ENCODE peak calls at places on chromosome 4, in six cellular contexts. One of them, this sample, is unnamed.

GRCh38 chr4:179097741-179098140 is 1655.5 kb upstream of the AGA start:
- DNase-seq in Caco-2: no peak
- DNase-seq in adrenal gland: peak; percentile 12
- DNase-seq in BE2C: no peak
- DNase-seq in cardiac muscle cell: peak; percentile 1
- DNase-seq in OCI-LY7: peak; percentile 5
- DNase-seq in this sample: peak; percentile 5

GRCh38 chr4:101414496-101414895 is 67.2 kb upstream of the PPP3CA start:
- DNase-seq in Caco-2: no peak
- DNase-seq in adrenal gland: no peak
- DNase-seq in BE2C: no peak
- DNase-seq in cardiac muscle cell: peak; percentile 11
- DNase-seq in OCI-LY7: no peak
- DNase-seq in this sample: no peak

GRCh38 chr4:36341936-36342335 is 60.5 kb downstream of the DTHD1 start:
- DNase-seq in Caco-2: no peak
- DNase-seq in adrenal gland: no peak
- DNase-seq in BE2C: no peak
- DNase-seq in cardiac muscle cell: no peak
- DNase-seq in OCI-LY7: no peak
- DNase-seq in this sample: no peak

GRCh38 chr4:26087108-26087507 is 173.1 kb downstream of the SMIM20 start:
- DNase-seq in Caco-2: no peak
- DNase-seq in adrenal gland: no peak
- DNase-seq in BE2C: no peak
- DNase-seq in cardiac muscle cell: no peak
- DNase-seq in OCI-LY7: no peak
- DNase-seq in this sample: no peak

GRCh38 chr4:127604949-127605709 is 27.6 kb upstream of the INTU start:
- DNase-seq in Caco-2: no peak
- DNase-seq in adrenal gland: no peak
- DNase-seq in BE2C: no peak
- DNase-seq in cardiac muscle cell: peak; percentile 57
- DNase-seq in OCI-LY7: peak; percentile 30
- DNase-seq in this sample: no peak

GRCh38 chr4:82043809-82044137 is 330.0 kb downstream of the HNRNPD start:
- DNase-seq in Caco-2: no peak
- DNase-seq in adrenal gland: no peak
- DNase-seq in BE2C: no peak
- DNase-seq in cardiac muscle cell: no peak
- DNase-seq in OCI-LY7: no peak
- DNase-seq in this sample: no peak

GRCh38 chr4:38873290-38873949 is 5.8 kb downstream of the FAM114A1 start:
- DNase-seq in Caco-2: no peak
- DNase-seq in adrenal gland: no peak
- DNase-seq in BE2C: no peak
- DNase-seq in cardiac muscle cell: no peak
- DNase-seq in OCI-LY7: peak; percentile 45
- DNase-seq in this sample: no peak

GRCh38 chr4:20544645-20545044 is 155.6 kb upstream of the PACRGL start:
- DNase-seq in Caco-2: no peak
- DNase-seq in adrenal gland: no peak
- DNase-seq in BE2C: no peak
- DNase-seq in cardiac muscle cell: peak; percentile 73
- DNase-seq in OCI-LY7: peak; percentile 17
- DNase-seq in this sample: no peak

GRCh38 chr4:127505203-127505602 is 127.6 kb upstream of the INTU start:
- DNase-seq in Caco-2: no peak
- DNase-seq in adrenal gland: peak; percentile 63
- DNase-seq in BE2C: peak; percentile 47
- DNase-seq in cardiac muscle cell: peak; percentile 92
- DNase-seq in OCI-LY7: no peak
- DNase-seq in this sample: peak; percentile 41

GRCh38 chr4:168451744-168452394 is 28.4 kb downstream of the DDX60L start:
- DNase-seq in Caco-2: no peak
- DNase-seq in adrenal gland: no peak
- DNase-seq in BE2C: no peak
- DNase-seq in cardiac muscle cell: peak; percentile 65
- DNase-seq in OCI-LY7: no peak
- DNase-seq in this sample: no peak

GRCh38 chr4:47561331-47561730 is 76.3 kb downstream of the ATP10D start:
- DNase-seq in Caco-2: no peak
- DNase-seq in adrenal gland: peak; percentile 3
- DNase-seq in BE2C: no peak
- DNase-seq in cardiac muscle cell: no peak
- DNase-seq in OCI-LY7: no peak
- DNase-seq in this sample: no peak

GRCh38 chr4:183635333-183635732 is 23.7 kb downstream of the RWDD4 start:
- DNase-seq in Caco-2: no peak
- DNase-seq in adrenal gland: no peak
- DNase-seq in BE2C: no peak
- DNase-seq in cardiac muscle cell: peak; percentile 44
- DNase-seq in OCI-LY7: no peak
- DNase-seq in this sample: no peak

GRCh38 chr4:75724066-75724866 is at the start of gene USO1:
- DNase-seq in Caco-2: peak; percentile 98
- DNase-seq in adrenal gland: peak; percentile 99
- DNase-seq in BE2C: peak; percentile 99
- DNase-seq in cardiac muscle cell: peak; percentile 100
- DNase-seq in OCI-LY7: peak; percentile 98
- DNase-seq in this sample: peak; percentile 99

GRCh38 chr4:120918788-120919187 is 3.7 kb downstream of the PRDM5 start:
- DNase-seq in Caco-2: no peak
- DNase-seq in adrenal gland: peak; percentile 30
- DNase-seq in BE2C: no peak
- DNase-seq in cardiac muscle cell: peak; percentile 33
- DNase-seq in OCI-LY7: no peak
- DNase-seq in this sample: peak; percentile 26

GRCh38 chr4:144656857-144657256 is 10.9 kb downstream of the HHIP start:
- DNase-seq in Caco-2: no peak
- DNase-seq in adrenal gland: no peak
- DNase-seq in BE2C: no peak
- DNase-seq in cardiac muscle cell: no peak
- DNase-seq in OCI-LY7: no peak
- DNase-seq in this sample: peak; percentile 15

GRCh38 chr4:144658015-144658567 is 12.1 kb downstream of the HHIP start:
- DNase-seq in Caco-2: no peak
- DNase-seq in adrenal gland: no peak
- DNase-seq in BE2C: no peak
- DNase-seq in cardiac muscle cell: no peak
- DNase-seq in OCI-LY7: no peak
- DNase-seq in this sample: no peak

GRCh38 chr4:144658908-144659307 is 13.0 kb downstream of the HHIP start:
- DNase-seq in Caco-2: no peak
- DNase-seq in adrenal gland: no peak
- DNase-seq in BE2C: no peak
- DNase-seq in cardiac muscle cell: no peak
- DNase-seq in OCI-LY7: no peak
- DNase-seq in this sample: no peak

GRCh38 chr4:144655491-144655890 is 9.5 kb downstream of the HHIP start:
- DNase-seq in Caco-2: no peak
- DNase-seq in adrenal gland: no peak
- DNase-seq in BE2C: no peak
- DNase-seq in cardiac muscle cell: no peak
- DNase-seq in OCI-LY7: no peak
- DNase-seq in this sample: no peak

GRCh38 chr4:144659493-144659892 is 13.5 kb downstream of the HHIP start:
- DNase-seq in Caco-2: no peak
- DNase-seq in adrenal gland: no peak
- DNase-seq in BE2C: no peak
- DNase-seq in cardiac muscle cell: no peak
- DNase-seq in OCI-LY7: no peak
- DNase-seq in this sample: no peak
- TF ChIP-seq CTCF in Caco-2: no peak
- TF ChIP-seq CTCF in adrenal gland: no peak
- TF ChIP-seq CTCF in BE2C: no peak
- TF ChIP-seq CTCF in cardiac muscle cell: no peak
- TF ChIP-seq CTCF in OCI-LY7: no peak
- TF ChIP-seq CTCF in this sample: no peak

GRCh38 chr4:4961936-4962335 is 57.3 kb downstream of the CYTL1 start:
- DNase-seq in Caco-2: no peak
- DNase-seq in adrenal gland: no peak
- DNase-seq in BE2C: no peak
- DNase-seq in cardiac muscle cell: no peak
- DNase-seq in OCI-LY7: no peak
- DNase-seq in this sample: no peak
- H3K9me3 ChIP-seq in Caco-2: peaks cover 15% of the 10 kb centered on the region
- H3K9me3 ChIP-seq in adrenal gland: peaks cover 6% of the 10 kb centered on the region
- H3K9me3 ChIP-seq in BE2C: no peaks in the 10 kb centered on the region
- H3K9me3 ChIP-seq in cardiac muscle cell: no peaks in the 10 kb centered on the region
- H3K9me3 ChIP-seq in OCI-LY7: peaks cover 22% of the 10 kb centered on the region
- H3K9me3 ChIP-seq in this sample: no peaks in the 10 kb centered on the region

GRCh38 chr4:917466-917865 is 14.7 kb downstream of the GAK start:
- DNase-seq in Caco-2: no peak
- DNase-seq in adrenal gland: no peak
- DNase-seq in BE2C: no peak
- DNase-seq in cardiac muscle cell: no peak
- DNase-seq in OCI-LY7: no peak
- DNase-seq in this sample: no peak

GRCh38 chr4:915595-915994 is 16.5 kb downstream of the GAK start:
- DNase-seq in Caco-2: no peak
- DNase-seq in adrenal gland: peak; percentile 32
- DNase-seq in BE2C: no peak
- DNase-seq in cardiac muscle cell: peak; percentile 32
- DNase-seq in OCI-LY7: peak; percentile 33
- DNase-seq in this sample: no peak

GRCh38 chr4:914531-914930 is 17.6 kb downstream of the GAK start:
- DNase-seq in Caco-2: no peak
- DNase-seq in adrenal gland: no peak
- DNase-seq in BE2C: no peak
- DNase-seq in cardiac muscle cell: no peak
- DNase-seq in OCI-LY7: no peak
- DNase-seq in this sample: peak; percentile 7

GRCh38 chr4:915041-915474 is 17.1 kb downstream of the GAK start:
- DNase-seq in Caco-2: no peak
- DNase-seq in adrenal gland: no peak
- DNase-seq in BE2C: no peak
- DNase-seq in cardiac muscle cell: no peak
- DNase-seq in OCI-LY7: no peak
- DNase-seq in this sample: no peak

GRCh38 chr4:917992-918391 is 14.1 kb downstream of the GAK start:
- DNase-seq in Caco-2: no peak
- DNase-seq in adrenal gland: no peak
- DNase-seq in BE2C: no peak
- DNase-seq in cardiac muscle cell: no peak
- DNase-seq in OCI-LY7: no peak
- DNase-seq in this sample: no peak
- H3K4me1 ChIP-seq in Caco-2: no peaks in the 10 kb centered on the region
- H3K4me1 ChIP-seq in adrenal gland: peaks cover 11% of the 10 kb centered on the region
- H3K4me1 ChIP-seq in BE2C: no peaks in the 10 kb centered on the region
- H3K4me1 ChIP-seq in cardiac muscle cell: no peaks in the 10 kb centered on the region
- H3K4me1 ChIP-seq in OCI-LY7: peaks cover 43% of the 10 kb centered on the region
- H3K4me1 ChIP-seq in this sample: no peaks in the 10 kb centered on the region

DNA sequence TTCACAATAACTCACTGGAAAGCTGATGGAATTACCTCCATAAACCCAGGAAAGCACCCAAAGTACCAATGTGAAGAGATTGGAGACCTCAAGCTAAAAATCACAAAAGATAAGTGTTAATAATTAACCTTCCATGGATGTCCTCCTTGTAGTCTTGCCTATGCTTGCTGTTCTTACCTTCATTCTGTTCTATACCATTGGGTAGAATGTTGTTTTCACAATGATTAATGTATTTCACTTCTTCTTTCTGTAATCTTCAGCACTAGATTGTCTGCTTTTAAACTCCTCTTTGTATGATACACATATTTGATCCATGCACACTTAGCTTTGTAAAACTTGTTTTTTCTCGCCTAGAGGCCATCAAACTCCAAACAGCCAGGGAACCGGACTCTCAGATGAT is 570.3 kb downstream of the RAPGEF2 start:
- DNase-seq in Caco-2: no peak
- DNase-seq in adrenal gland: no peak
- DNase-seq in BE2C: no peak
- DNase-seq in cardiac muscle cell: no peak
- DNase-seq in OCI-LY7: no peak
- DNase-seq in this sample: no peak
- TF ChIP-seq CTCF in Caco-2: no peak
- TF ChIP-seq CTCF in adrenal gland: no peak
- TF ChIP-seq CTCF in BE2C: no peak
- TF ChIP-seq CTCF in cardiac muscle cell: no peak
- TF ChIP-seq CTCF in OCI-LY7: no peak
- TF ChIP-seq CTCF in this sample: no peak

GRCh38 chr4:79685542-79685941 is 277.5 kb upstream of the GK2 start:
- DNase-seq in Caco-2: no peak
- DNase-seq in adrenal gland: no peak
- DNase-seq in BE2C: no peak
- DNase-seq in cardiac muscle cell: no peak
- DNase-seq in OCI-LY7: no peak
- DNase-seq in this sample: no peak

GRCh38 chr4:79686976-79687375 is 278.9 kb upstream of the GK2 start:
- DNase-seq in Caco-2: no peak
- DNase-seq in adrenal gland: no peak
- DNase-seq in BE2C: no peak
- DNase-seq in cardiac muscle cell: no peak
- DNase-seq in OCI-LY7: no peak
- DNase-seq in this sample: no peak

GRCh38 chr4:79684516-79684915 is 276.5 kb upstream of the GK2 start:
- DNase-seq in Caco-2: no peak
- DNase-seq in adrenal gland: no peak
- DNase-seq in BE2C: no peak
- DNase-seq in cardiac muscle cell: no peak
- DNase-seq in OCI-LY7: no peak
- DNase-seq in this sample: no peak

GRCh38 chr4:79689735-79690134 is 281.7 kb upstream of the GK2 start:
- DNase-seq in Caco-2: no peak
- DNase-seq in adrenal gland: no peak
- DNase-seq in BE2C: no peak
- DNase-seq in cardiac muscle cell: no peak
- DNase-seq in OCI-LY7: no peak
- DNase-seq in this sample: no peak

DNA sequence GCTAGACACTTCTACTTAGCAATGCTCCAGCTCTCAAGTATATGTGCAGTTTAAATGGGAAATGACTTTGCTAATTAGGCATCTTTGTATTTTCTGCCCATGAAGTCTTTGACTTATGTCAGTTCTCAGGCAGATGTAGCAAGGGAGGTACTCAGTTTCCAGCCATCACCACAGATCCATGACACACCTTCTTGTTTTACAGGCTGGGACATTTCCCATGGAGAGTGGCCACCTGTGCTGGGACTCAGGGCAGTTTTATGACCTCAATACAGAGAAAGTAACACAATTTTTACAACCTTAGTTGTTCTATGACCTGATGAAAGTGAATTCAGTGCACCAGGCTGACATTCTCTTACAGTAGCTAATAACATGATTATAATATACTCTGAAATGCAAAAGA is 280.7 kb upstream of the GK2 start:
- DNase-seq in Caco-2: no peak
- DNase-seq in adrenal gland: no peak
- DNase-seq in BE2C: no peak
- DNase-seq in cardiac muscle cell: no peak
- DNase-seq in OCI-LY7: no peak
- DNase-seq in this sample: no peak
- H3K9me3 ChIP-seq in Caco-2: no peaks in the 10 kb centered on the region
- H3K9me3 ChIP-seq in adrenal gland: no peaks in the 10 kb centered on the region
- H3K9me3 ChIP-seq in BE2C: no peaks in the 10 kb centered on the region
- H3K9me3 ChIP-seq in cardiac muscle cell: no peaks in the 10 kb centered on the region
- H3K9me3 ChIP-seq in OCI-LY7: no peaks in the 10 kb centered on the region
- H3K9me3 ChIP-seq in this sample: no peaks in the 10 kb centered on the region

This sample was measured in body of pancreas.